ENCODE peak calls at places on chromosome 7, in four cellular contexts. E is osteoblast, L is A549, B is SK-N-SH. K is an unnamed sample.

GRCh38 chr7:22016547-22016946 is 70.8 kb upstream of the CDCA7L start:
- DNase-seq in L (no peak), B (no peak), E (no peak), K (no peak)

GRCh38 chr7:33334349-33334748 is 205.0 kb downstream of the BBS9 start:
- DNase-seq in E (no peak), B (peak; percentile 16), L (no peak), K (peak; percentile 10)

GRCh38 chr7:151056286-151057037 is 1.2 kb downstream of the CDK5 start:
- DNase-seq in B (no peak), L (no peak), E (no peak), K (no peak)

GRCh38 chr7:89826574-89826973 is 327.7 kb upstream of the STEAP1 start:
- DNase-seq in E (no peak), L (no peak), B (no peak), K (no peak)

GRCh38 chr7:1715671-1716074 is 45.6 kb downstream of the ELFN1 start:
- DNase-seq in B (no peak), L (no peak), E (peak; percentile 69), K (no peak)

GRCh38 chr7:38448076-38448475 is 174.6 kb upstream of the TARP start:
- DNase-seq in B (no peak), L (no peak), E (no peak), K (peak; percentile 39)

GRCh38 chr7:13986208-13986607 is 3.3 kb downstream of the ETV1 start:
- DNase-seq in B (no peak), L (no peak), E (no peak), K (no peak)

GRCh38 chr7:74190259-74190658 is 16.1 kb downstream of the EIF4H start:
- DNase-seq in E (no peak), B (no peak), L (no peak), K (no peak)

GRCh38 chr7:27923308-27923980 is 183.5 kb downstream of the TAX1BP1 start:
- DNase-seq in L (no peak), E (no peak), B (no peak), K (no peak)

GRCh38 chr7:10952588-10952987 is 21.1 kb upstream of the PHF14 start:
- DNase-seq in L (no peak), B (no peak), E (no peak), K (no peak)

GRCh38 chr7:68384581-68384980 is 1213.7 kb upstream of the AUTS2 start:
- DNase-seq in B (no peak), E (no peak), L (no peak), K (no peak)

GRCh38 chr7:140966561-140967234 is 42.0 kb upstream of the BRAF start:
- DNase-seq in L (no peak), E (no peak), B (no peak), K (no peak)

GRCh38 chr7:37549542-37549941 is 100.9 kb upstream of the ELMO1 start:
- DNase-seq in B (no peak), L (no peak), E (peak; percentile 21), K (no peak)

GRCh38 chr7:22480523-22481075 is 19.4 kb downstream of the STEAP1B start:
- DNase-seq in L (no peak), B (peak; percentile 41), E (no peak), K (no peak)

DNA sequence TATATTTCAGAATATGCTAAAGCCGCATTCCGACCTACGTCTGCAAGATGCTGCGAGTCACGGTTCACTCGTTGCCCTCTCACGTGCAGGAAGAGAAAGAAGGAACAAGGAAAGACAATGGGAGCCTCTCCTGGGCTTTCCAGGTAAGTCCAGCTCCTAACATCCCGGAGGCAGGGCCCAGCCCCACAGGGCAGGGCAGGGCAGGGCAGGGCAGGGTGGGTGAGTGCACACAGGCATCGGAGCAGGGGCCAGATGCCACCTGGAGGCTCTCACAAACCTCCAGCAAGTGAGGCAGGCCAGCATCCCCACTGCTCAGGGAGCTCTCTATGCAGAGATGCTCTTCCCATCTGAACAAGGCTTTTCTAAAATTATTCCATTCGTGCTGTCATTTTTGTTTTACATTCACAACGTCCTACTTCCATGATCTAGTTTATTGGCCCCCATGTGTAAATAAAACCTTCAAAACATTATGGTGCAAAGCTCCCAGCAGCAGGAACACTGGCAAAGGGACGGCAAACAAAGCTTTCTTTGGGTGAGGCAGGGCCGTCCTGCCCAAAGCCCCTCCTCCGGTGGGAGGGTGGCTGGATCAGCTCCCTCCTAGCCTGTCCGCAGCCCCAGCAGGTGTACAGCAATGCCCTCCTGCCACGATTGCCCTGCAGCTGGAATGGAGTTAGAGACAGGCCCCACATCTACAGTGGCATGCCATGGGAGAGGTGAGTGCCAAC is 50.6 kb downstream of the VOPP1 start:
- DNase-seq in B (no peak), E (no peak), L (no peak), K (no peak)
- H3K4me3 ChIP-seq in B (no peak overlapping the region), E (no peak overlapping the region), L (no peak overlapping the region), K (no peak overlapping the region)

GRCh38 chr7:128120976-128121490 is 89.8 kb upstream of the LRRC4 start:
- DNase-seq in B (no peak), E (no peak), L (no peak), K (no peak)

GRCh38 chr7:128120116-128120515 is 88.9 kb upstream of the LRRC4 start:
- DNase-seq in L (no peak), E (no peak), B (no peak), K (no peak)

GRCh38 chr7:128123291-128124037 is 92.2 kb upstream of the LRRC4 start:
- DNase-seq in E (no peak), B (peak; percentile 48), L (no peak), K (no peak)

GRCh38 chr7:128122577-128123290 is 91.5 kb upstream of the LRRC4 start:
- DNase-seq in B (no peak), E (no peak), L (no peak), K (no peak)

DNA sequence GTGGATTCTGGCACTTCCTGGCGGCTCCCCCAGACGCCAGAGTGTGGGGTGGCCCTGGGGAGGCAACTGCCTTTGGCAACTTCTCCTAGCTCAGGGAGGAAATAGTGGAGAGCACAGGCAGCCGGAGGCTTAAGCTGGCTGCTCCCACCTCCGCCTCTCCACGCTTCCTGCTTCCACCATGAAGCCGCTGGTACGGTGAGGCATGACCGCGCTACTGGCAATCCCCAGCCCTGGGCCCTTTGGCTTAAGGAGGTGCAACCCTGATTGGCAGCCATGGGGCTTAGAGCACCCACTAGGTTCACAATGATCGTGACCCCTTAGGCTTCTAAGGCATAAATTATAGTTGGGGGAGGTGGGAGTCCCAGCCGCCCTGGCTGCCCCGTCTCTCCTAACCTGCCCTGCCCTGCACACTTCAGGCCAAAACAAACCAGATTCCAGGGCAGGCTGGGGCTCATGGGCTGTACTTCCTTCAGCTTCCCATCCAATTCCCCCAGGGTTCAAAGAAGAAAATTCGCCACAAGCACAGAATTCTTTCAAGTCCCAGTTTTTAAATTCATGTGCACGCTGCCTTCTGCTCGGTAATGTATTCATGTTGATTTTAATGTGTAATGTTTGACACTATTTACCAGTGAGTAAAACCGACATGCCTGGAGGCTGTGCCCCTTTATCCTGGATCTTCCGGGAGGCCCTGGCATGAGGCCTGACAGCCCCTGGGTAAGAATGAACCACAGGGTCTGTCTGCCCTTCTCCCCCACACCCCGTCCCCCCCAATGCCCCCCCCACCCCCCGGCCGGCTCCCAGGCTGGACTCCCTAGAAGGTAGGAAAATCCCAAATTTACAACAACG is 90.7 kb upstream of the LRRC4 start:
- DNase-seq in E (peak; percentile 92), B (no peak), L (no peak), K (peak; percentile 16)
- H3K4me3 ChIP-seq in E (peak overlapping the region; percentile 75), B (no peak overlapping the region), L (no peak overlapping the region), K (no peak overlapping the region)

DNA sequence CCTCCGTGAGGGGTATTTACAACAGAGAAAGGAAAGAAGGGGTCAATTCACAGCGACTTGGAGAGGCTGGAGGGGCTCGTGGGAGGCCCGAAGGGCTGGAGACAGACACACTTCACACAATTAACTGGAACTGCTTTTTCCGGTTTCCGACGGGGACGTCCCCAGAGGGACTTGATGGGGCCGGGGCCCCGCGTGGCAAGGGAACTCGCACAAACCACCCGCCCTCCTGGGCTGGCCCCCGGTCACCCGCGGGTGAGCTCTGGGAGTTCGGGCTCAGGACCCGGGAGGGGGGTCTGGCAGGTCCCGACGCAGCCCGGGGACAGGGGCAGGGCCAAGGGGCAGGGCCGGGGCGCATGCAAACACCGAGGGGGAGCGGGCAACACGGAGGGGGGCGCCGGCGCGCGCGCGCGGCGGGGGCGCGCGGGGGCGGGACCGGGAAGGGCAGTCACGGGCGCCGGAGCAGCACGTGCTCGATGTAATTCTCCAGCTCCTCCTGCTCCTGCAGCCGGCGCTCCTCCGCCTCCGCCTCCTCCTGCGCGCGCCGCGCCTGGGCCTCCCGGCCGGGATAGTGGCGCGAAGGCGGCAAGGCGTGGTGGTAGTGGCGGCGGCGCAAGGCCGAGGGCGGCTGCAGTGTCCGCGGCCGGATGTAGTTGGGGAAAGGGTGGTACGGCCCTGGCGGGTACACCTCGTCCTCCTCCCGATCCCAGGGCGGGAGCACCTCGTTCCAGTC is 2.7 kb downstream of the VGF start:
- DNase-seq in E (peak; percentile 95), B (peak; percentile 88), L (no peak), K (peak; percentile 42)
- H3K4me3 ChIP-seq in E (peak overlapping the region; percentile 39), B (peak overlapping the region; percentile 49), L (peak overlapping the region; percentile 54), K (peak overlapping the region; percentile 17)

GRCh38 chr7:50781894-50782293 is 802 bp downstream of the GRB10 start:
- DNase-seq in B (no peak), E (no peak), L (no peak), K (no peak)
- H3K4me3 ChIP-seq in B (peak overlapping the region; percentile 47), E (peak overlapping the region; percentile 7), L (peak overlapping the region; percentile 46), K (no peak overlapping the region)

GRCh38 chr7:84821671-84822534 is 365.0 kb downstream of the SEMA3D start:
- DNase-seq in E (no peak), B (no peak), L (no peak), K (no peak)
- H3K4me3 ChIP-seq in E (no peak overlapping the region), B (no peak overlapping the region), L (no peak overlapping the region), K (no peak overlapping the region)